ENCODE peak calls at places on chromosomes 7 and 10, in eight cellular contexts. S is naive thymus-derived CD4-positive, alpha-beta T cell; K is CD8-positive, alpha-beta T cell; M is aorta; P is effector memory CD4-positive, alpha-beta T cell; J is SJCRH30; A is heart right ventricle; U is psoas muscle. G is an unnamed sample.

GRCh38 chr7:48242846-48243245 is 71.6 kb downstream of the ABCA13 start:
- DNase-seq in A (no peak), S (no peak), J (no peak), K (no peak), M (no peak), U (no peak), P (no peak), G (no peak)

GRCh38 chr7:4066626-4067475 is 615.2 kb upstream of the FOXK1 start:
- DNase-seq in P (no peak), A (no peak), M (no peak), S (no peak), K (no peak), U (no peak), J (no peak), G (no peak)

GRCh38 chr7:85829817-85830432 is 643.1 kb upstream of the SEMA3D start:
- DNase-seq in K (no peak), P (no peak), M (no peak), S (no peak), J (no peak), U (no peak), A (no peak), G (no peak)

GRCh38 chr10:78979938-78980337 is 88.8 kb upstream of the ZMIZ1 start:
- DNase-seq in K (no peak), S (no peak), M (no peak), U (no peak), P (no peak), J (no peak), A (no peak), G (no peak)

GRCh38 chr7:38070718-38071117 is 107.3 kb upstream of the STARD3NL start:
- DNase-seq in A (no peak), S (no peak), M (no peak), U (no peak), K (no peak), P (no peak), J (peak; percentile 22), G (no peak)

GRCh38 chr10:52774600-52775106 is 2.1 kb upstream of the MBL2 start:
- DNase-seq in A (no peak), J (no peak), U (no peak), K (no peak), S (no peak), P (no peak), M (no peak), G (no peak)

GRCh38 chr7:103011650-103012049 is 62.9 kb downstream of the FBXL13 start:
- DNase-seq in U (no peak), M (no peak), J (no peak), S (no peak), P (no peak), K (no peak), A (no peak), G (no peak)

GRCh38 chr10:27695704-27696103 is 49.9 kb downstream of the MKX start:
- DNase-seq in M (no peak), S (no peak), A (no peak), P (no peak), U (no peak), J (no peak), K (no peak), G (no peak)

GRCh38 chr10:70828923-70829322 is 13.2 kb downstream of the SGPL1 start:
- DNase-seq in J (no peak), P (no peak), A (no peak), S (no peak), M (no peak), U (no peak), K (no peak), G (no peak)
- H3K4me1 ChIP-seq in J (no peaks in the 10 kb centered on the region), P (no peaks in the 10 kb centered on the region), A (peaks cover 11% of the 10 kb centered on the region), S (no peaks in the 10 kb centered on the region), M (no peaks in the 10 kb centered on the region), U (peaks cover 40% of the 10 kb centered on the region), K (no peaks in the 10 kb centered on the region), G (no peaks in the 10 kb centered on the region)

DNA sequence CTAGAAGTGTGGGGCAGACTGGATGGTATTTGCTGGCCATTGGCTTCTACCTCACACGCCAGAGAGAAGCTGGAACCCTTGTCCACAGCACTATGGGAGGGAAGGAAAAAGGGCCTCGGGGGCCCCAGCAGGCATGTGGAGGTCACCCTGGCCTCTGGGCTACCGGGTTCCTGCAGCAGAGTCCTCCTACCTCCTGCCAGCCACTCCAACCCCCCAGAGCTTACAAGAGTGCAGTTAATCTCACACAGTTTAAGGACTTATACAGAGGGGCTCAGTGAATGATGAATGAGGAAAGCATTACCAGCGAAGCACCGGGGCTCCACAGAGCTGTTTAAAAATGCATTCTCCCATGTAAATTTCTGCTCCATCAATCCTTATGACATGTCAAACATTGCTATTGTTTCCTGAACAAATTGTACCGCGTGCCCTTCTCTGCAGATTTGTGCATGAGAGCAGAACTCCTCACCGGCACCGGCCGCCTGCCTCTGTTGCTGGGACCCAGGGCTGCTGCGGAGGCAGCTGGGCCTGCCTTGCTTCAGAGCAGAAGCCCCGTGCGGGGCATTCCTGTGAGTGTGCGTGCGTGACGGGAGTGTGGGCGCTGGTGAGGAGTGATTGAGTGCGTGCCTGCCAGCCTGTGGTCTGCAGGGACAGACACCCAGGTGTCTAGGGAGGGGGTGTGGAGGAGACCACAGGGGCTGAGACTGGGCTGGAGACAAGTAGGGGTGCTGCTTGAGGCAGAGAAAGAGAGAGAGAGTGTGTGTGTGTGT is 52.8 kb downstream of the C10orf105 start:
- DNase-seq in M (no peak), K (no peak), J (no peak), U (no peak), S (no peak), A (no peak), P (no peak), G (no peak)
- H3K27ac ChIP-seq in M (no peak overlapping the region), K (no peak overlapping the region), J (no peak overlapping the region), U (no peak overlapping the region), S (no peak overlapping the region), A (no peak overlapping the region), P (no peak overlapping the region), G (no peak overlapping the region)

GRCh38 chr10:2121315-2121714 is 384.0 kb upstream of the ADARB2 start:
- DNase-seq in M (no peak), P (no peak), S (no peak), J (no peak), A (no peak), K (no peak), U (no peak), G (no peak)

GRCh38 chr10:2119316-2119715 is 382.0 kb upstream of the ADARB2 start:
- DNase-seq in M (no peak), K (no peak), A (no peak), S (no peak), P (no peak), U (no peak), J (no peak), G (no peak)

GRCh38 chr10:2121944-2122343 is 384.6 kb upstream of the ADARB2 start:
- DNase-seq in K (no peak), A (no peak), M (no peak), S (no peak), P (no peak), J (no peak), U (no peak), G (no peak)

GRCh38 chr10:2120781-2121180 is 383.5 kb upstream of the ADARB2 start:
- DNase-seq in S (no peak), A (no peak), K (no peak), U (no peak), J (no peak), P (no peak), M (no peak), G (no peak)

DNA sequence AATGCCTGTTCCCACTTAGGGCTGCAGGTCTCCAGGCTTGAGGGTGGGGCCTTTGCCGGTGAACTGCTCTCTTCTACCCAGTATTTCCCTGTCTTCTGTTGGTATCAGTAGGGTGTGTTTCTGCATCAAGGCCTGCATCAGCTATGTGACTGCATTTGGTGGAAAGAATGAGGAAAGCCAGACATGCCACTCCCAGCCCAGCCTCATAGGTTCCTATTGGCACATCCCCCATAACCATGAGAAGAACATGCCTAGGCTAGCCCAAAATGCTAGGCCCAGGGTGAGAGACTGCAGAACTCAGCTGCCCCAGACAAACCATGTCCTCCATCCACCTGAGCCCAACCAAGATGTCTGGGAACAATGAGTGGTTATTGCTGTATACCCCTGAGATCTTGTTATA is 380.3 kb upstream of the ADARB2 start:
- DNase-seq in S (no peak), J (no peak), K (no peak), M (no peak), U (no peak), P (no peak), A (no peak), G (no peak)
- H3K9me3 ChIP-seq in S (no peaks in the 10 kb centered on the region), J (no peaks in the 10 kb centered on the region), K (no peaks in the 10 kb centered on the region), M (peaks cover 2% of the 10 kb centered on the region), U (no peaks in the 10 kb centered on the region), P (no peaks in the 10 kb centered on the region), A (no peaks in the 10 kb centered on the region), G (no peaks in the 10 kb centered on the region)

GRCh38 chr7:101867265-101867664 is 49.8 kb downstream of the CUX1 start:
- DNase-seq in M (no peak), P (no peak), K (no peak), S (no peak), A (no peak), U (no peak), J (no peak), G (no peak)

GRCh38 chr7:101869901-101870290 is 52.5 kb downstream of the CUX1 start:
- DNase-seq in P (no peak), A (no peak), K (no peak), U (no peak), S (no peak), M (no peak), J (no peak), G (no peak)

GRCh38 chr7:101866328-101866727 is 48.9 kb downstream of the CUX1 start:
- DNase-seq in P (no peak), J (no peak), S (no peak), K (no peak), M (no peak), A (no peak), U (no peak), G (no peak)

GRCh38 chr7:101869026-101869900 is 51.8 kb downstream of the CUX1 start:
- DNase-seq in K (no peak), U (no peak), J (no peak), M (no peak), S (no peak), P (no peak), A (no peak), G (no peak)

DNA sequence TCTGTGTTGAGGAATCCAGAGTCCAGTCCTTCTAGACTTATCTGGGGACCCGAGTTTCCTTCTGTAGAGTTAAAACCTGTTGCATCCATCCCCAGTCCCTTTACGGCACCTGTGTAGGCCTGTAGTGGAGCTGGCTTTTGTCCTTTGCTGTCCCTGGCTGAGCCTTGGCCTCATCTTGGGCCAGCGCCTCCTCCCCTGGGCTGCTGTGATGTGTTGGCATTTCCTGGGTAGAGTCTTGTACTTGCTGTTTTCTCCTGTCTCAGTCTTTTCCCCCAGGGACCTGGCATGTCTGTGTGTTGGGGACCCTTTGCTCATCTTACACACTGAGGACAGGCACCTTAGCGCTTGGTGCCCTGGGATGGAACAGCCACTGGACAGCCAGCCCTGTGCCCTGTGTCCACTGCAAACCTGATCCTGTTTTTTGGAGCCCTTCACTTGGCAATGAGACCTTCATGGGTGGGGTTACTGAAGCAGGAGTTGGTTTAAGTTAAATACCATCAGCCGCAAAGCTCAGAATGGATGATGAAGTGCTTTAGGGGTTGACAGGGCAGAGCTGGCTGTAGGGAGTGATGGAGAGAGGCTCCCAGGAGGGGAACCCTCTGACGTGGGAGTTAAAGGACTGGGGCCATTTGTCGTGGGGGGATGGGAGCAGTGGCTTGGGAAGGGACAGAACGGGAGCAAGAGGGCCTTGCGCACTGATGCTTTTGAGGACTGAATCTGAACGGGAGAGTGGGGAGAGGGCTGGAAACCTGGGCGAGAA is 50.9 kb downstream of the CUX1 start:
- DNase-seq in J (no peak), A (no peak), M (no peak), K (no peak), P (no peak), S (no peak), U (no peak), G (no peak)
- H3K4me1 ChIP-seq in J (peaks cover 7% of the 10 kb centered on the region), A (no peaks in the 10 kb centered on the region), M (no peaks in the 10 kb centered on the region), K (peaks cover 3% of the 10 kb centered on the region), P (no peaks in the 10 kb centered on the region), S (no peaks in the 10 kb centered on the region), U (peaks cover 44% of the 10 kb centered on the region), G (peaks cover 4% of the 10 kb centered on the region)

GRCh38 chr7:150365673-150366398 is 2.8 kb upstream of the REPIN1 start:
- DNase-seq in U (no peak), K (no peak), A (no peak), M (no peak), J (no peak), P (no peak), S (no peak), G (no peak)
- H3K27ac ChIP-seq in U (peak overlapping the region; percentile 99), K (no peak overlapping the region), A (no peak overlapping the region), M (no peak overlapping the region), J (no peak overlapping the region), P (no peak overlapping the region), S (peak overlapping the region; percentile 55), G (peak overlapping the region; percentile 62)